ENCODE peak calls at places on chromosomes 11 and 22, in nine cellular contexts. L is GM06990; I is HEK293T; J is stomach; S is left kidney; Z is ELR; Y is A549; R is NCI-H748 treated with DMSO at 0.1 percent for 48 hours; P is activated CD8-positive, alpha-beta T cell treated with anti-CD3 and anti-CD28 coated beads, Interleukin-2, amount 10 ng/mL, durations not matched to agents 7 days and 5 days. U is an unnamed sample.

GRCh38 chr11:65184146-65184545 is 2.4 kb downstream of the CAPN1 start:
- DNase-seq in J (peak), I (no peak), L (no peak), Y (no peak), S (peak), R (no peak), Z (no peak), P (no peak), U (peak)

GRCh38 chr11:73652046-73652730 is 5.8 kb downstream of the PLEKHB1 start:
- DNase-seq in Z (no peak), S (peak), I (no peak), L (no peak), P (no peak), J (no peak), R (no peak), Y (no peak), U (no peak)

GRCh38 chr11:88886796-88887195 is 179.0 kb downstream of the GRM5 start:
- DNase-seq in R (peak), Z (peak), J (no peak), P (peak), L (no peak), S (no peak), I (peak), Y (peak), U (peak)

GRCh38 chr22:26482171-26482570 is 1.4 kb downstream of the HPS4 start:
- DNase-seq in S (no peak), P (no peak), R (no peak), J (no peak), L (no peak), Y (no peak), Z (no peak), I (no peak), U (no peak)

GRCh38 chr11:122938557-122938956 is 43.1 kb downstream of the BSX start:
- DNase-seq in J (no peak), P (no peak), R (no peak), I (no peak), Z (no peak), S (no peak), L (no peak), Y (no peak), U (no peak)

GRCh38 chr11:65854871-65855837 is 2.8 kb downstream of the CFL1 start:
- DNase-seq in P (no peak), L (no peak), Y (no peak), R (no peak), Z (no peak), S (no peak), I (no peak), J (no peak), U (no peak)

GRCh38 chr11:84854498-84854880 is 772.7 kb downstream of the DLG2 start:
- DNase-seq in I (no peak), Z (no peak), Y (no peak), L (no peak), P (no peak), S (no peak), J (no peak), R (no peak), U (no peak)

GRCh38 chr11:94314064-94314463 is 9.7 kb downstream of the IZUMO1R start:
- DNase-seq in I (no peak), L (no peak), R (no peak), J (no peak), S (no peak), Y (no peak), Z (no peak), P (no peak), U (no peak)

GRCh38 chr22:32579533-32580220 is 105.1 kb downstream of the FBXO7 start:
- DNase-seq in Z (peak), R (no peak), S (peak), L (no peak), P (no peak), J (no peak), I (no peak), Y (no peak), U (no peak)

GRCh38 chr11:64226507-64227051 is 505 bp downstream of the NUDT22 start:
- DNase-seq in S (peak), J (peak), Z (peak), I (no peak), P (peak), Y (no peak), R (peak), L (peak), U (no peak)

GRCh38 chr22:39713799-39714290 is 143.3 kb downstream of the CACNA1I start:
- DNase-seq in L (no peak), R (no peak), S (no peak), I (no peak), J (no peak), P (no peak), Z (no peak), Y (no peak), U (no peak)

GRCh38 chr11:65108469-65109123 is 3.1 kb upstream of the TM7SF2 start:
- DNase-seq in Z (no peak), S (no peak), L (no peak), I (no peak), P (no peak), Y (no peak), J (peak), R (no peak), U (no peak)

U was measured in D341Med.